ENCODE peak calls at places on chromosomes 4 and X, in six cellular contexts. G is SW480, X is mucosa of gallbladder, M is NCI-H510A treated with DMSO at 0.1 percent for 48 hours, I is left lung, Y is GM23248. N is an unnamed sample.

GRCh38 chr4:149164282-149164681 is 651.4 kb downstream of the IQCM start:
- DNase-seq in G (no peak), X (no peak), M (no peak), I (no peak), Y (peak; percentile 61), N (no peak)

GRCh38 chrX:56503941-56504673 is 59.3 kb upstream of the UBQLN2 start:
- DNase-seq in G (no peak), X (no peak), M (no peak), I (no peak), Y (peak; percentile 56), N (no peak)

GRCh38 chr4:122732329-122733026 is at the start of gene BBS12:
- DNase-seq in G (peak; percentile 96), X (peak; percentile 99), M (peak; percentile 88), I (peak; percentile 99), Y (peak; percentile 100), N (peak; percentile 98)

GRCh38 chr4:77669911-77670590 is 64.4 kb downstream of the CXCL13 start:
- DNase-seq in G (no peak), X (no peak), M (peak; percentile 90), I (no peak), Y (no peak), N (no peak)

GRCh38 chr4:6066191-6066590 is 48.0 kb upstream of the C4orf50 start:
- DNase-seq in G (no peak), X (no peak), M (no peak), I (no peak), Y (no peak), N (no peak)

GRCh38 chrX:46383006-46383405 is 162.2 kb downstream of the ZNF674 start:
- DNase-seq in G (no peak), X (no peak), M (no peak), I (no peak), Y (no peak), N (no peak)

GRCh38 chrX:15598031-15598430 is 2.7 kb downstream of the ACE2 start:
- DNase-seq in G (no peak), X (no peak), M (no peak), I (no peak), Y (no peak), N (no peak)

GRCh38 chr4:111991163-111991562 is 154.1 kb upstream of the FAM241A start:
- DNase-seq in G (no peak), X (no peak), M (no peak), I (no peak), Y (no peak), N (no peak)

GRCh38 chr4:98506462-98507132 is 151.8 kb downstream of the TSPAN5 start:
- DNase-seq in G (peak; percentile 25), X (no peak), M (no peak), I (no peak), Y (no peak), N (no peak)

GRCh38 chr4:53617101-53617680 is 25.9 kb upstream of the LNX1 start:
- DNase-seq in G (no peak), X (no peak), M (peak; percentile 76), I (no peak), Y (no peak), N (no peak)

GRCh38 chrX:150663061-150663460 is 30.1 kb upstream of the MTMR1 start:
- DNase-seq in G (no peak), X (no peak), M (peak; percentile 9), I (no peak), Y (no peak), N (no peak)

GRCh38 chr4:2630556-2631273 is 94.3 kb downstream of the FAM193A start:
- DNase-seq in G (no peak), X (no peak), M (no peak), I (no peak), Y (no peak), N (no peak)

GRCh38 chr4:54687887-54688841 is 30.4 kb downstream of the KIT start:
- DNase-seq in G (no peak), X (no peak), M (peak; percentile 15), I (no peak), Y (peak; percentile 33), N (no peak)

GRCh38 chr4:145679520-145679919 is 426 bp upstream of the C4orf51 start:
- DNase-seq in G (peak; percentile 14), X (peak; percentile 14), M (peak; percentile 81), I (no peak), Y (peak; percentile 93), N (no peak)

GRCh38 chr4:189773909-189774308 is 166.8 kb upstream of the FRG1 start:
- DNase-seq in G (peak; percentile 5), X (no peak), M (no peak), I (no peak), Y (peak; percentile 19), N (no peak)

GRCh38 chr4:55706526-55706925 is 70.4 kb upstream of the NMU start:
- DNase-seq in G (no peak), X (no peak), M (no peak), I (no peak), Y (no peak), N (no peak)

GRCh38 chr4:100061835-100062234 is 111.8 kb upstream of the H2AZ1 start:
- DNase-seq in G (no peak), X (no peak), M (no peak), I (no peak), Y (peak; percentile 8), N (no peak)